ENCODE peak calls at places on chromosomes 7 and 10, in eight cellular contexts. L is activated CD8-positive, alpha-beta memory T cell treated with anti-CD3 and anti-CD28 coated beads, Interleukin-2, amount 50 U/mL, for 48 hours; I is hippocampal formation; M is GOT3; W is foreskin fibroblast; B is activated naive CD4-positive, alpha-beta T cell; R is activated CD4-positive, alpha-beta T cell treated with anti-CD3 and anti-CD28 coated beads, Interleukin-2, amount 10 ng/mL, durations not matched to agents 7 days and 5 days; J is SHP77 treated with DMSO at 0.1 percent for 48 hours. T is an unnamed sample.

GRCh38 chr10:116096501-116096900 is 176.5 kb downstream of the GFRA1 start:
- DNase-seq in L (no peak), I (no peak), M (no peak), W (no peak), B (no peak), R (no peak), J (no peak), T (no peak)

GRCh38 chr10:131173484-131174210 is 137.9 kb downstream of the TCERG1L start:
- DNase-seq in L (no peak), I (no peak), M (no peak), W (no peak), B (no peak), R (no peak), J (no peak), T (no peak)

GRCh38 chr10:64873959-64874358 is 1352.8 kb downstream of the REEP3 start:
- DNase-seq in L (no peak), I (no peak), M (no peak), W (no peak), B (no peak), R (no peak), J (no peak), T (no peak)

GRCh38 chr7:117688126-117688525 is 185.1 kb downstream of the CTTNBP2 start:
- DNase-seq in L (no peak), I (no peak), M (no peak), W (no peak), B (no peak), R (no peak), J (no peak), T (no peak)

GRCh38 chr7:99624487-99624886 is 7.7 kb downstream of the ZSCAN25 start:
- DNase-seq in L (peak; percentile 86), I (no peak), M (no peak), W (no peak), B (peak; percentile 46), R (peak; percentile 84), J (no peak), T (no peak)

GRCh38 chr10:80530251-80530650 is 7.5 kb upstream of the SH2D4B start:
- DNase-seq in L (peak; percentile 70), I (no peak), M (no peak), W (peak; percentile 35), B (peak; percentile 33), R (peak; percentile 60), J (no peak), T (no peak)

GRCh38 chr10:70866424-70866823 is 21.9 kb downstream of the PCBD1 start:
- DNase-seq in L (no peak), I (no peak), M (no peak), W (no peak), B (no peak), R (no peak), J (no peak), T (no peak)

GRCh38 chr7:47885309-47886000 is 62.8 kb downstream of the PKD1L1 start:
- DNase-seq in L (no peak), I (no peak), M (no peak), W (no peak), B (no peak), R (no peak), J (no peak), T (no peak)

GRCh38 chr7:151592868-151593486 is 73.3 kb upstream of the RHEB start:
- DNase-seq in L (no peak), I (no peak), M (no peak), W (peak; percentile 88), B (no peak), R (no peak), J (no peak), T (no peak)

GRCh38 chr7:70695804-70696104 is 436.2 kb upstream of the GALNT17 start:
- DNase-seq in L (no peak), I (no peak), M (no peak), W (no peak), B (no peak), R (no peak), J (no peak), T (no peak)

GRCh38 chr10:131312261-131312801 is 810 bp upstream of the TCERG1L start:
- DNase-seq in L (no peak), I (no peak), M (no peak), W (no peak), B (no peak), R (peak; percentile 8), J (no peak), T (no peak)

GRCh38 chr7:76368190-76368589 is 9.4 kb upstream of the YWHAG start:
- DNase-seq in L (no peak), I (no peak), M (no peak), W (no peak), B (no peak), R (no peak), J (no peak), T (no peak)

GRCh38 chr10:34666008-34666700 is 148.9 kb downstream of the PARD3 start:
- DNase-seq in L (no peak), I (peak; percentile 38), M (peak; percentile 10), W (peak; percentile 90), B (no peak), R (no peak), J (no peak), T (no peak)

GRCh38 chr7:102300643-102301211 is 14.1 kb downstream of the SH2B2 start:
- DNase-seq in L (no peak), I (no peak), M (no peak), W (no peak), B (no peak), R (no peak), J (no peak), T (no peak)

GRCh38 chr10:1661861-1662260 is 75.5 kb downstream of the ADARB2 start:
- DNase-seq in L (peak; percentile 36), I (no peak), M (no peak), W (no peak), B (no peak), R (no peak), J (no peak), T (no peak)

GRCh38 chr10:90437452-90437851 is 420.4 kb downstream of the HTR7 start:
- DNase-seq in L (no peak), I (no peak), M (no peak), W (peak; percentile 46), B (no peak), R (no peak), J (no peak), T (no peak)

GRCh38 chr7:23106491-23106800 is 861 bp downstream of the KLHL7 start:
- DNase-seq in L (peak; percentile 66), I (peak; percentile 34), M (no peak), W (no peak), B (peak; percentile 39), R (no peak), J (peak; percentile 68), T (peak; percentile 42)

GRCh38 chr7:90236890-90237289 is 8.1 kb upstream of the CFAP69 start:
- DNase-seq in L (no peak), I (no peak), M (no peak), W (no peak), B (no peak), R (no peak), J (no peak), T (no peak)

GRCh38 chr10:100209303-100209702 is 20.1 kb downstream of the CHUK start:
- DNase-seq in L (no peak), I (no peak), M (no peak), W (peak; percentile 39), B (no peak), R (no peak), J (no peak), T (no peak)

GRCh38 chr7:25117226-25118047 is 7.6 kb downstream of the CYCS start:
- DNase-seq in L (no peak), I (no peak), M (no peak), W (no peak), B (no peak), R (no peak), J (no peak), T (no peak)

GRCh38 chr7:12303507-12303906 is 92.4 kb downstream of the TMEM106B start:
- DNase-seq in L (no peak), I (no peak), M (no peak), W (peak; percentile 55), B (no peak), R (no peak), J (no peak), T (peak; percentile 15)

T was measured in NCI-H2029 treated with DMSO at 0.1 percent for 48 hours.